ENCODE peak calls at places on chromosomes 11 and 22, in eight cellular contexts. One of them, this sample, is unnamed.
A peak's percentile ranks its signal among the peaks of the same experiment; 100 is the strongest.

GRCh38 chr22:30876925-30877553 is 91.5 kb downstream of the MORC2 start:
- DNase-seq in K562: no peak
- DNase-seq in H1: no peak
- DNase-seq in endothelial cell of umbilical vein: no peak
- DNase-seq in HepG2: no peak
- DNase-seq in A549: no peak
- DNase-seq in GM12878: no peak
- DNase-seq in IMR-90: peak; percentile 52
- DNase-seq in this sample: no peak

GRCh38 chr11:129791515-129791914 is 24.1 kb upstream of the TMEM45B start:
- DNase-seq in K562: no peak
- DNase-seq in HepG2: peak; percentile 67
- DNase-seq in A549: no peak
- DNase-seq in GM12878: no peak
- DNase-seq in H1: no peak
- DNase-seq in endothelial cell of umbilical vein: no peak
- DNase-seq in IMR-90: no peak
- DNase-seq in this sample: no peak

GRCh38 chr22:23499845-23500500 is 80.1 kb downstream of the IGLL1 start:
- DNase-seq in GM12878: no peak
- DNase-seq in endothelial cell of umbilical vein: no peak
- DNase-seq in HepG2: no peak
- DNase-seq in A549: no peak
- DNase-seq in K562: no peak
- DNase-seq in H1: no peak
- DNase-seq in IMR-90: no peak
- DNase-seq in this sample: no peak

GRCh38 chr11:18745251-18745650 is 19.3 kb upstream of the IGSF22 start:
- DNase-seq in IMR-90: no peak
- DNase-seq in HepG2: no peak
- DNase-seq in endothelial cell of umbilical vein: no peak
- DNase-seq in H1: no peak
- DNase-seq in K562: no peak
- DNase-seq in A549: no peak
- DNase-seq in GM12878: no peak
- DNase-seq in this sample: no peak

GRCh38 chr11:96317985-96318384 is 25.0 kb downstream of the MAML2 start:
- DNase-seq in A549: no peak
- DNase-seq in GM12878: no peak
- DNase-seq in IMR-90: no peak
- DNase-seq in HepG2: no peak
- DNase-seq in H1: no peak
- DNase-seq in endothelial cell of umbilical vein: no peak
- DNase-seq in K562: no peak
- DNase-seq in this sample: no peak

GRCh38 chr11:72038491-72038890 is 39.8 kb downstream of the IL18BP start:
- DNase-seq in A549: no peak
- DNase-seq in endothelial cell of umbilical vein: no peak
- DNase-seq in K562: no peak
- DNase-seq in GM12878: no peak
- DNase-seq in IMR-90: peak; percentile 72
- DNase-seq in H1: no peak
- DNase-seq in HepG2: no peak
- DNase-seq in this sample: no peak

GRCh38 chr11:27524155-27524554 is 17.6 kb upstream of the LIN7C start:
- DNase-seq in H1: peak; percentile 48
- DNase-seq in HepG2: peak; percentile 41
- DNase-seq in A549: no peak
- DNase-seq in GM12878: no peak
- DNase-seq in IMR-90: peak; percentile 66
- DNase-seq in endothelial cell of umbilical vein: no peak
- DNase-seq in K562: peak; percentile 25
- DNase-seq in this sample: peak; percentile 35

GRCh38 chr11:119974467-119974866 is 163.4 kb downstream of the TRIM29 start:
- DNase-seq in HepG2: no peak
- DNase-seq in A549: no peak
- DNase-seq in GM12878: no peak
- DNase-seq in H1: no peak
- DNase-seq in endothelial cell of umbilical vein: no peak
- DNase-seq in IMR-90: no peak
- DNase-seq in K562: no peak
- DNase-seq in this sample: no peak

GRCh38 chr11:124918950-124919349 is at the start of gene HEPN1:
- DNase-seq in endothelial cell of umbilical vein: no peak
- DNase-seq in GM12878: no peak
- DNase-seq in K562: no peak
- DNase-seq in HepG2: no peak
- DNase-seq in IMR-90: no peak
- DNase-seq in A549: no peak
- DNase-seq in H1: no peak
- DNase-seq in this sample: no peak

GRCh38 chr11:2825886-2826678 is 59.5 kb downstream of the CDKN1C start:
- DNase-seq in A549: peak; percentile 20
- DNase-seq in H1: no peak
- DNase-seq in K562: no peak
- DNase-seq in endothelial cell of umbilical vein: peak; percentile 61
- DNase-seq in HepG2: peak; percentile 60
- DNase-seq in GM12878: no peak
- DNase-seq in IMR-90: peak; percentile 95
- DNase-seq in this sample: no peak

GRCh38 chr11:9625728-9626127 is 38.1 kb upstream of the SWAP70 start:
- DNase-seq in A549: no peak
- DNase-seq in H1: no peak
- DNase-seq in K562: no peak
- DNase-seq in HepG2: no peak
- DNase-seq in endothelial cell of umbilical vein: peak; percentile 14
- DNase-seq in IMR-90: no peak
- DNase-seq in GM12878: no peak
- DNase-seq in this sample: no peak

GRCh38 chr11:124640660-124641059 is 18.0 kb downstream of the TBRG1 start:
- DNase-seq in A549: no peak
- DNase-seq in IMR-90: no peak
- DNase-seq in HepG2: no peak
- DNase-seq in endothelial cell of umbilical vein: no peak
- DNase-seq in H1: peak; percentile 49
- DNase-seq in K562: no peak
- DNase-seq in GM12878: no peak
- DNase-seq in this sample: no peak

GRCh38 chr11:74932797-74933196 is 16.1 kb downstream of the XRRA1 start:
- DNase-seq in HepG2: no peak
- DNase-seq in GM12878: no peak
- DNase-seq in IMR-90: peak; percentile 95
- DNase-seq in endothelial cell of umbilical vein: peak; percentile 62
- DNase-seq in A549: no peak
- DNase-seq in H1: no peak
- DNase-seq in K562: no peak
- DNase-seq in this sample: no peak

GRCh38 chr22:42754658-42755057 is 34.0 kb upstream of the A4GALT start:
- DNase-seq in A549: no peak
- DNase-seq in HepG2: peak; percentile 94
- DNase-seq in H1: no peak
- DNase-seq in IMR-90: peak; percentile 92
- DNase-seq in GM12878: no peak
- DNase-seq in endothelial cell of umbilical vein: no peak
- DNase-seq in K562: peak; percentile 78
- DNase-seq in this sample: no peak

GRCh38 chr11:17014321-17014773 is at the start of gene PLEKHA7:
- DNase-seq in K562: no peak
- DNase-seq in HepG2: peak; percentile 28
- DNase-seq in A549: peak; percentile 38
- DNase-seq in GM12878: no peak
- DNase-seq in IMR-90: no peak
- DNase-seq in H1: no peak
- DNase-seq in endothelial cell of umbilical vein: no peak
- DNase-seq in this sample: no peak
- TF ChIP-seq POLR2A in K562: no peak
- TF ChIP-seq POLR2A in HepG2: peak; percentile 50
- TF ChIP-seq POLR2A in A549: no peak
- TF ChIP-seq POLR2A in GM12878: no peak
- TF ChIP-seq POLR2A in IMR-90: no peak
- TF ChIP-seq POLR2A in H1: no peak
- TF ChIP-seq POLR2A in endothelial cell of umbilical vein: no peak
- TF ChIP-seq POLR2A in this sample: no peak

DNA sequence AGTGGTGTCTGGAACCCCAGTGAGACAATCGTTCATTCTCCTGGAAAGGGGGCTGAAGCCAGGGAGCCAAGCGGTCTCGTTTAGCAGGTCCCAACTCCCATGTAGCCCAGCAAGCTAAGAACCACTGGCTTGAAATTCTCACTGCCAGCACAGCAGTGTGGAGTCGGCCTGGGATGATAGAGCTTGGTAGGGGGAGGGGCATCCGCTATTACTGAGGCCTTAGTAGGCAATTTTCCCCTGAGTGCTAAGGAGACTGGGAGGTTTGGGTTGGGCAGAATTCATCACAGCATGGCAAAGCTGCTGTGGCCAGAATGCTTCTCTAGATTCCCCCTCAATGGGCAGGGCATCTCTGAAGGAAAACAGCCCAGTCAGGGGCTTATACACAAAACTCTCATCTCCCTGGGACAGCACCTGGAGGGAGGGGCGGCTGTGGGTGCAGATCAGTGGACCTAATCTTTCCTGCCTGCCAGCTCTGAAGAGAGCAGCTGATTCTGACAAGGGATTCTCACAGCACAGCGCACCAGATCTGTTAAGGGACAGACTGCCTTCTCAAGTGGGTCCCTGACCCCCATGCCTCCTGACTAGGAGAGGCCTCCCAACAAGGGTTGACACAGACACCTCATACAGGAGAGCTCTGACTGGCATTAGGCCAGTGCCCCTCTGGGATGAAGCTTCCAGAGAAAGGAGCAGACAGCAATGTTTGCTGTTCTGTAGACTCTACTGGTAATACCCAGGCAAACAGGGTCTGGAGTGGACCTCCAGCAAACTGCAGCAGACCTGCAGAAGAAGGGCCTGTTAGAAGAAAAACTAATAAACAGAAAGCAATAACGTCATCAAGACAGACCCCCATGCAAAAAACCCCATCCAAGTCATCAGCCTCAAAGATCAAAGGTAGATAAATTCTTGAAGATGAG is 14.8 kb downstream of the OR52M1 start:
- DNase-seq in A549: no peak
- DNase-seq in K562: no peak
- DNase-seq in HepG2: no peak
- DNase-seq in IMR-90: no peak
- DNase-seq in GM12878: no peak
- DNase-seq in endothelial cell of umbilical vein: no peak
- DNase-seq in H1: no peak
- DNase-seq in this sample: no peak
- H3K4me2 ChIP-seq in A549: no peak overlapping the region
- H3K4me2 ChIP-seq in K562: no peak overlapping the region
- H3K4me2 ChIP-seq in HepG2: no peak overlapping the region
- H3K4me2 ChIP-seq in IMR-90: no peak overlapping the region
- H3K4me2 ChIP-seq in GM12878: no peak overlapping the region
- H3K4me2 ChIP-seq in endothelial cell of umbilical vein: no peak overlapping the region
- H3K4me2 ChIP-seq in H1: no peak overlapping the region
- H3K4me2 ChIP-seq in this sample: no peak overlapping the region

GRCh38 chr11:57713849-57714248 is 1.5 kb downstream of the TMX2 start:
- DNase-seq in endothelial cell of umbilical vein: no peak
- DNase-seq in K562: peak; percentile 25
- DNase-seq in GM12878: no peak
- DNase-seq in HepG2: no peak
- DNase-seq in H1: no peak
- DNase-seq in A549: no peak
- DNase-seq in IMR-90: no peak
- DNase-seq in this sample: no peak

GRCh38 chr11:57709802-57710367 is 2.1 kb downstream of the MED19 start:
- DNase-seq in K562: no peak
- DNase-seq in IMR-90: no peak
- DNase-seq in A549: no peak
- DNase-seq in HepG2: no peak
- DNase-seq in endothelial cell of umbilical vein: no peak
- DNase-seq in GM12878: no peak
- DNase-seq in H1: no peak
- DNase-seq in this sample: no peak

GRCh38 chr11:57711414-57712255 is at the start of gene MED19:
- DNase-seq in GM12878: peak; percentile 48
- DNase-seq in A549: peak; percentile 75
- DNase-seq in HepG2: peak; percentile 93
- DNase-seq in K562: peak; percentile 91
- DNase-seq in IMR-90: peak; percentile 72
- DNase-seq in H1: peak; percentile 84
- DNase-seq in endothelial cell of umbilical vein: no peak
- DNase-seq in this sample: peak; percentile 94

DNA sequence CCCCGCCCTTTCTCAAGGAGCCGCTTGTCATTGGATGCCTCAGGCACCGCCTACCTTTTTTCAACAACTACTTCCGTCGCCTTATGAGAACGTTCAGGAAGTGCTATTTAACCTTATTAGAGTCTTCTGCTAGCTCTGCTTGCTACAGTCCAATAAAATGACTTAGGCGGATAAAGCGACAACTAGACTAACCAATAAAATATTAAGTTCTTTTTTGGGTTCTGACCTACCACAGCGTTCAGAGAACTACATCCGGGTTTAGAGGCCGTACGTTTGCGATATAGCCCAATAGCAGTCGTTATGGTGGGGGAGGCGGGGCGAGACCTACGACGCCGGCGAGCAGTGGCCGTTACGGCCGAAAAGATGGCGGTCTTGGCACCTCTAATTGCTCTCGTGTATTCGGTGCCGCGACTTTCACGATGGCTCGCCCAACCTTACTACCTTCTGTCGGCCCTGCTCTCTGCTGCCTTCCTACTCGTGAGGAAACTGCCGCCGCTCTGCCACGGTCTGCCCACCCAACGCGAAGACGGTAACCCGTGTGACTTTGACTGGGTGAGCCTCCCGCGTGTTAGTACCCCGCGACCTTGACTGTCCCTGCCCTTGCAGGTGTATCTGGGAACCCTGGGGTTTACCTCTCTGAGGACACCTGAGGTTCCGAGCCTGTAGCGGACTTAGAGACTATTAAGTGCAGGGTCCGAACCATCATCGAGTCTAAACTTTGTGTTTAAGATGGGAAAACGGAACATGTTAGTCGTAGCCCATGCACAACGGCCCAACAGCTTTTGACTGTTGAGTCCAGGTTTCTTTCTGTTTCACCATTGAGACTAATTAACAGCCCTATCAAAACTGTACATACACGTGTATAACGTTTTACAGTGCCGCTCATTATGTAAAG is at the start of gene TMX2:
- DNase-seq in endothelial cell of umbilical vein: peak; percentile 99
- DNase-seq in IMR-90: peak; percentile 100
- DNase-seq in H1: peak; percentile 82
- DNase-seq in K562: peak; percentile 97
- DNase-seq in A549: peak; percentile 95
- DNase-seq in HepG2: peak; percentile 100
- DNase-seq in GM12878: peak; percentile 99
- DNase-seq in this sample: peak; percentile 99
- TF ChIP-seq POLR2A in endothelial cell of umbilical vein: no peak
- TF ChIP-seq POLR2A in IMR-90: peak; percentile 81
- TF ChIP-seq POLR2A in H1: peak; percentile 87
- TF ChIP-seq POLR2A in K562: peak; percentile 95
- TF ChIP-seq POLR2A in A549: peak; percentile 80
- TF ChIP-seq POLR2A in HepG2: peak; percentile 85
- TF ChIP-seq POLR2A in GM12878: peak; percentile 96
- TF ChIP-seq POLR2A in this sample: peak; percentile 2

GRCh38 chr11:46360878-46361277 is 13.6 kb downstream of the DGKZ start:
- DNase-seq in endothelial cell of umbilical vein: no peak
- DNase-seq in A549: no peak
- DNase-seq in IMR-90: no peak
- DNase-seq in GM12878: no peak
- DNase-seq in K562: no peak
- DNase-seq in H1: no peak
- DNase-seq in HepG2: no peak
- DNase-seq in this sample: no peak
- H3K4me2 ChIP-seq in endothelial cell of umbilical vein: peak overlapping the region; percentile 21
- H3K4me2 ChIP-seq in A549: no peak overlapping the region
- H3K4me2 ChIP-seq in IMR-90: peak overlapping the region; percentile 51
- H3K4me2 ChIP-seq in GM12878: peak overlapping the region; percentile 86
- H3K4me2 ChIP-seq in K562: peak overlapping the region; percentile 77
- H3K4me2 ChIP-seq in H1: no peak overlapping the region
- H3K4me2 ChIP-seq in HepG2: no peak overlapping the region
- H3K4me2 ChIP-seq in this sample: no peak overlapping the region

GRCh38 chr22:39146256-39147101 is 6.0 kb downstream of the CBX7 start:
- DNase-seq in HepG2: no peak
- DNase-seq in A549: no peak
- DNase-seq in IMR-90: no peak
- DNase-seq in K562: no peak
- DNase-seq in H1: no peak
- DNase-seq in GM12878: no peak
- DNase-seq in endothelial cell of umbilical vein: no peak
- DNase-seq in this sample: no peak
- TF ChIP-seq POLR2A in HepG2: no peak
- TF ChIP-seq POLR2A in A549: no peak
- TF ChIP-seq POLR2A in IMR-90: no peak
- TF ChIP-seq POLR2A in K562: no peak
- TF ChIP-seq POLR2A in H1: peak; percentile 23
- TF ChIP-seq POLR2A in GM12878: no peak
- TF ChIP-seq POLR2A in endothelial cell of umbilical vein: no peak
- TF ChIP-seq POLR2A in this sample: no peak

This sample was measured in HCT116.